ENCODE peak calls at places on chromosomes 16 and 17, in ten cellular contexts. One of them, this sample, is unnamed. For H3K4me1, the result is how much of the 10 kb centered on the place peaks cover.

GRCh38 chr17:4043862-4044261 is 79.6 kb upstream of the ATP2A3 start:
- DNase-seq in stomach: peak
- DNase-seq in colonic mucosa: no peak
- DNase-seq in psoas muscle: no peak
- DNase-seq in PC-3: no peak
- DNase-seq in gastrocnemius medialis: no peak
- DNase-seq in esophagus squamous epithelium: no peak
- DNase-seq in spleen: peak
- DNase-seq in A549: no peak
- DNase-seq in body of pancreas: no peak
- DNase-seq in this sample: no peak

GRCh38 chr17:34154916-34155730 is 100.0 kb upstream of the CCL2 start:
- DNase-seq in stomach: no peak
- DNase-seq in colonic mucosa: no peak
- DNase-seq in psoas muscle: no peak
- DNase-seq in PC-3: no peak
- DNase-seq in gastrocnemius medialis: no peak
- DNase-seq in esophagus squamous epithelium: no peak
- DNase-seq in spleen: no peak
- DNase-seq in A549: no peak
- DNase-seq in body of pancreas: no peak
- DNase-seq in this sample: no peak

GRCh38 chr17:34275881-34276280 is 5.9 kb downstream of the CCL7 start:
- DNase-seq in stomach: no peak
- DNase-seq in colonic mucosa: no peak
- DNase-seq in psoas muscle: no peak
- DNase-seq in PC-3: no peak
- DNase-seq in gastrocnemius medialis: no peak
- DNase-seq in esophagus squamous epithelium: no peak
- DNase-seq in spleen: no peak
- DNase-seq in A549: peak
- DNase-seq in body of pancreas: no peak
- DNase-seq in this sample: no peak

GRCh38 chr16:81710596-81710995 is 68.5 kb upstream of the PLCG2 start:
- DNase-seq in stomach: no peak
- DNase-seq in colonic mucosa: no peak
- DNase-seq in psoas muscle: no peak
- DNase-seq in PC-3: no peak
- DNase-seq in gastrocnemius medialis: no peak
- DNase-seq in esophagus squamous epithelium: no peak
- DNase-seq in spleen: peak
- DNase-seq in A549: peak
- DNase-seq in body of pancreas: no peak
- DNase-seq in this sample: no peak

GRCh38 chr16:56872863-56873391 is 7.9 kb downstream of the SLC12A3 start:
- DNase-seq in stomach: no peak
- DNase-seq in colonic mucosa: no peak
- DNase-seq in psoas muscle: no peak
- DNase-seq in PC-3: no peak
- DNase-seq in gastrocnemius medialis: no peak
- DNase-seq in esophagus squamous epithelium: no peak
- DNase-seq in spleen: no peak
- DNase-seq in A549: no peak
- DNase-seq in body of pancreas: no peak
- DNase-seq in this sample: no peak

GRCh38 chr17:67152824-67153223 is 92.2 kb downstream of the HELZ start:
- DNase-seq in stomach: no peak
- DNase-seq in colonic mucosa: no peak
- DNase-seq in psoas muscle: no peak
- DNase-seq in PC-3: no peak
- DNase-seq in gastrocnemius medialis: no peak
- DNase-seq in esophagus squamous epithelium: no peak
- DNase-seq in spleen: no peak
- DNase-seq in A549: no peak
- DNase-seq in body of pancreas: no peak
- DNase-seq in this sample: no peak

GRCh38 chr16:72827907-72828306 is 220.0 kb downstream of the ZFHX3 start:
- DNase-seq in stomach: no peak
- DNase-seq in colonic mucosa: no peak
- DNase-seq in psoas muscle: no peak
- DNase-seq in PC-3: no peak
- DNase-seq in gastrocnemius medialis: no peak
- DNase-seq in esophagus squamous epithelium: no peak
- DNase-seq in spleen: no peak
- DNase-seq in A549: no peak
- DNase-seq in body of pancreas: no peak
- DNase-seq in this sample: no peak

GRCh38 chr16:49986351-49987124 is 38.5 kb upstream of the CNEP1R1 start:
- DNase-seq in stomach: peak
- DNase-seq in colonic mucosa: no peak
- DNase-seq in psoas muscle: no peak
- DNase-seq in PC-3: peak
- DNase-seq in gastrocnemius medialis: no peak
- DNase-seq in esophagus squamous epithelium: no peak
- DNase-seq in spleen: no peak
- DNase-seq in A549: no peak
- DNase-seq in body of pancreas: no peak
- DNase-seq in this sample: no peak

GRCh38 chr16:24635900-24636610 is 93.4 kb upstream of the TNRC6A start:
- DNase-seq in stomach: peak
- DNase-seq in colonic mucosa: peak
- DNase-seq in psoas muscle: peak
- DNase-seq in PC-3: peak
- DNase-seq in gastrocnemius medialis: peak
- DNase-seq in esophagus squamous epithelium: no peak
- DNase-seq in spleen: no peak
- DNase-seq in A549: peak
- DNase-seq in body of pancreas: peak
- DNase-seq in this sample: peak

GRCh38 chr16:60204221-60204620 is 1470.1 kb upstream of the GOT2 start:
- DNase-seq in stomach: no peak
- DNase-seq in colonic mucosa: no peak
- DNase-seq in psoas muscle: no peak
- DNase-seq in PC-3: no peak
- DNase-seq in gastrocnemius medialis: no peak
- DNase-seq in esophagus squamous epithelium: no peak
- DNase-seq in spleen: no peak
- DNase-seq in A549: no peak
- DNase-seq in body of pancreas: no peak
- DNase-seq in this sample: no peak

GRCh38 chr17:40065771-40066510 is 3.2 kb downstream of the THRA start:
- DNase-seq in stomach: no peak
- DNase-seq in colonic mucosa: no peak
- DNase-seq in psoas muscle: peak
- DNase-seq in PC-3: no peak
- DNase-seq in gastrocnemius medialis: no peak
- DNase-seq in esophagus squamous epithelium: no peak
- DNase-seq in spleen: no peak
- DNase-seq in A549: no peak
- DNase-seq in body of pancreas: no peak
- DNase-seq in this sample: no peak

GRCh38 chr16:75181630-75182029 is 25.3 kb downstream of the CTRB2 start:
- DNase-seq in stomach: no peak
- DNase-seq in colonic mucosa: no peak
- DNase-seq in psoas muscle: no peak
- DNase-seq in PC-3: no peak
- DNase-seq in gastrocnemius medialis: no peak
- DNase-seq in esophagus squamous epithelium: no peak
- DNase-seq in spleen: no peak
- DNase-seq in A549: no peak
- DNase-seq in body of pancreas: no peak
- DNase-seq in this sample: no peak

GRCh38 chr16:67461600-67462278 is 19.2 kb downstream of the ATP6V0D1 start:
- DNase-seq in stomach: peak
- DNase-seq in colonic mucosa: peak
- DNase-seq in psoas muscle: peak
- DNase-seq in PC-3: no peak
- DNase-seq in gastrocnemius medialis: peak
- DNase-seq in esophagus squamous epithelium: no peak
- DNase-seq in spleen: no peak
- DNase-seq in A549: no peak
- DNase-seq in body of pancreas: peak
- DNase-seq in this sample: no peak

DNA sequence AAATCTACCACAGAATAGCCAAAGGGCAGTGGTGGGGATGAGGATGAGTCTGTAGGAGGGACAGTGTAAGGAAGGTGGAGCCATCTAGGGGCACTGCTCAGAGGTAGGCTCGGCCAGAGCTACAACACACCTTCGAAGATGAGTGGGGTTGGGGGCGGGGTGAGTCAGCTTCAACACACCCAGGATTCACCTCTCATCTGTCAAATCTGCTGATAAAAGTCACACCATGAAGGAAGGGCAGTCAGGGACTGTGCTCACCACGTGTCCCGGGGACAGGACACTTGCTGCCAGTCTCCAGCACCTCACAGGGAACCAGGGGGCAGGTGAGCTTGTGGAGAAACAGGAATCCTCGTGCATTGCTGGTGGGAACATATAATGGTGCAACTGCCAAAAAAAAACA is 133.3 kb downstream of the ANKRD11 start:
- DNase-seq in stomach: no peak
- DNase-seq in colonic mucosa: no peak
- DNase-seq in psoas muscle: peak
- DNase-seq in PC-3: peak
- DNase-seq in gastrocnemius medialis: peak
- DNase-seq in esophagus squamous epithelium: no peak
- DNase-seq in spleen: no peak
- DNase-seq in A549: no peak
- DNase-seq in body of pancreas: no peak
- DNase-seq in this sample: no peak
- TF ChIP-seq CTCF in stomach: no peak
- TF ChIP-seq CTCF in colonic mucosa: no peak
- TF ChIP-seq CTCF in psoas muscle: no peak
- TF ChIP-seq CTCF in PC-3: peak
- TF ChIP-seq CTCF in gastrocnemius medialis: no peak
- TF ChIP-seq CTCF in esophagus squamous epithelium: no peak
- TF ChIP-seq CTCF in spleen: no peak
- TF ChIP-seq CTCF in A549: no peak
- TF ChIP-seq CTCF in body of pancreas: no peak
- TF ChIP-seq CTCF in this sample: no peak

GRCh38 chr16:11570258-11570657 is 16.5 kb downstream of the LITAF start:
- DNase-seq in stomach: no peak
- DNase-seq in colonic mucosa: no peak
- DNase-seq in psoas muscle: peak
- DNase-seq in PC-3: no peak
- DNase-seq in gastrocnemius medialis: no peak
- DNase-seq in esophagus squamous epithelium: no peak
- DNase-seq in spleen: no peak
- DNase-seq in A549: no peak
- DNase-seq in body of pancreas: no peak
- DNase-seq in this sample: no peak
- H3K4me1 ChIP-seq in stomach: under half
- H3K4me1 ChIP-seq in colonic mucosa: under half
- H3K4me1 ChIP-seq in psoas muscle: under half
- H3K4me1 ChIP-seq in PC-3: under half
- H3K4me1 ChIP-seq in gastrocnemius medialis: under half
- H3K4me1 ChIP-seq in esophagus squamous epithelium: half or more
- H3K4me1 ChIP-seq in spleen: half or more
- H3K4me1 ChIP-seq in A549: half or more
- H3K4me1 ChIP-seq in body of pancreas: under half
- H3K4me1 ChIP-seq in this sample: under half

DNA sequence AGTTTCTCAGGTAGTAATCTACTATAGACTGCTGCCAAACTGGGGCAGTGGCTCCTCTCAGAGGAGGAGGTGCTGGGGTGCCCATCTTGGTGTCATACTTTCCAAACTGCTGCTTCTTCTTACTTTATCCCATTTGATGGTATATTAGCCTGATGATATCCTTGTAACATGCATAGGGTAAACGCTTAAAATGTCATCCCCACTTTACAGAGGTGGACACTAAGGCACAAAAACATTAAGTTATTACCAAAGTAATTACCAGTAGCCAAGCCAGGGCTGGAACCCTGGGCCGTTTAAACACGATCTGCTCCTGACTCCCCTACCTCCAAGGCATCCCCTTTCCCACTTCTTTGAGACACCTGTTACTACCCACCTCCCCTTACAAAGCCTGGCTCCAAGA is 37.8 kb upstream of the CSNK2A2 start:
- DNase-seq in stomach: no peak
- DNase-seq in colonic mucosa: no peak
- DNase-seq in psoas muscle: no peak
- DNase-seq in PC-3: no peak
- DNase-seq in gastrocnemius medialis: no peak
- DNase-seq in esophagus squamous epithelium: no peak
- DNase-seq in spleen: no peak
- DNase-seq in A549: no peak
- DNase-seq in body of pancreas: no peak
- DNase-seq in this sample: no peak
- H3K4me3 ChIP-seq in stomach: peak
- H3K4me3 ChIP-seq in colonic mucosa: no peak
- H3K4me3 ChIP-seq in psoas muscle: no peak
- H3K4me3 ChIP-seq in PC-3: peak
- H3K4me3 ChIP-seq in gastrocnemius medialis: no peak
- H3K4me3 ChIP-seq in esophagus squamous epithelium: no peak
- H3K4me3 ChIP-seq in spleen: no peak
- H3K4me3 ChIP-seq in A549: peak
- H3K4me3 ChIP-seq in body of pancreas: no peak
- H3K4me3 ChIP-seq in this sample: no peak

DNA sequence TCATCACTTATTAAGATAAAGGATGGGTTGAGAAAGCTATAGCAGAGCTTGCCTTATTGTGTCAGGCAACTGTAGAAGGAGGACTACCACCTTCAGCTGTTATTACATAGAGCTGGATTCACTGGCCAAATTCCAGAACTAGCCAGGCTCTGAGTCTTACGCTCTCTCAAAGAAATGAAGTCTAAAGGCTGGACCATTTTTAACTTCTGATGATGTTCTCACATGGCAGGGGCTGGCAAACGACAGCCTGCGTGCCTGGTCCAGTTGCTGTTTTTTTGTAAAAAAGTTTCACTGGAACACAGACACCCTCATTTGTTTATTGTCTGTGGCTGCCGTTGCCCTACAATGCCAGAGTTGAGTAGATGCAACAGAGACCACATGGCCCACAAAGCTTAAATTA is 21.2 kb downstream of the TRAF4 start:
- DNase-seq in stomach: peak
- DNase-seq in colonic mucosa: no peak
- DNase-seq in psoas muscle: peak
- DNase-seq in PC-3: no peak
- DNase-seq in gastrocnemius medialis: no peak
- DNase-seq in esophagus squamous epithelium: no peak
- DNase-seq in spleen: no peak
- DNase-seq in A549: no peak
- DNase-seq in body of pancreas: no peak
- DNase-seq in this sample: no peak
- TF ChIP-seq CTCF in stomach: no peak
- TF ChIP-seq CTCF in colonic mucosa: no peak
- TF ChIP-seq CTCF in psoas muscle: no peak
- TF ChIP-seq CTCF in PC-3: no peak
- TF ChIP-seq CTCF in gastrocnemius medialis: no peak
- TF ChIP-seq CTCF in esophagus squamous epithelium: no peak
- TF ChIP-seq CTCF in spleen: no peak
- TF ChIP-seq CTCF in A549: no peak
- TF ChIP-seq CTCF in body of pancreas: no peak
- TF ChIP-seq CTCF in this sample: no peak

GRCh38 chr17:44108440-44109311 is 14.8 kb downstream of the HDAC5 start:
- DNase-seq in stomach: peak
- DNase-seq in colonic mucosa: peak
- DNase-seq in psoas muscle: peak
- DNase-seq in PC-3: no peak
- DNase-seq in gastrocnemius medialis: peak
- DNase-seq in esophagus squamous epithelium: no peak
- DNase-seq in spleen: no peak
- DNase-seq in A549: peak
- DNase-seq in body of pancreas: peak
- DNase-seq in this sample: peak
- H3K4me1 ChIP-seq in stomach: half or more
- H3K4me1 ChIP-seq in colonic mucosa: under half
- H3K4me1 ChIP-seq in psoas muscle: half or more
- H3K4me1 ChIP-seq in PC-3: under half
- H3K4me1 ChIP-seq in gastrocnemius medialis: half or more
- H3K4me1 ChIP-seq in esophagus squamous epithelium: half or more
- H3K4me1 ChIP-seq in spleen: half or more
- H3K4me1 ChIP-seq in A549: half or more
- H3K4me1 ChIP-seq in body of pancreas: half or more
- H3K4me1 ChIP-seq in this sample: half or more